ENCODE peak calls at places on chromosomes 16 and 17, in seven cellular contexts. W is WTC11; H is activated CD8-positive, alpha-beta memory T cell treated with anti-CD3 and anti-CD28 coated beads for 24 hours; P is CD14-positive monocyte; C is cardiac fibroblast; E is AG08395; I is Ammon's horn. D is an unnamed sample.

GRCh38 chr17:14859521-14859920 is 405.6 kb downstream of the PMP22 start:
- DNase-seq in H (no peak), C (no peak), E (no peak), W (no peak), P (no peak), I (no peak), D (no peak)

GRCh38 chr16:69485361-69485760 is 60.9 kb downstream of the CYB5B start:
- DNase-seq in C (no peak), P (no peak), I (no peak), W (no peak), H (no peak), E (no peak), D (no peak)

GRCh38 chr16:49608095-49608494 is 234.5 kb downstream of the C16orf78 start:
- DNase-seq in P (no peak), C (no peak), E (no peak), W (no peak), I (no peak), H (no peak), D (no peak)

GRCh38 chr16:84406006-84406963 is 37.9 kb downstream of the ATP2C2 start:
- DNase-seq in W (no peak), E (no peak), H (no peak), I (peak), P (no peak), C (no peak), D (no peak)

GRCh38 chr16:60811657-60812056 is 1224.6 kb downstream of the CDH8 start:
- DNase-seq in E (no peak), W (no peak), P (no peak), I (peak), C (no peak), H (no peak), D (no peak)

GRCh38 chr16:10629592-10629963 is 49.2 kb upstream of the EMP2 start:
- DNase-seq in E (no peak), H (no peak), W (peak), P (no peak), C (no peak), I (no peak), D (no peak)

GRCh38 chr17:27158390-27158789 is 135.5 kb upstream of the WSB1 start:
- DNase-seq in H (peak), P (no peak), C (no peak), E (no peak), I (no peak), W (no peak), D (no peak)

GRCh38 chr17:41215681-41216080 is 10.8 kb upstream of the KRTAP9-2 start:
- DNase-seq in H (no peak), P (no peak), C (no peak), E (no peak), W (no peak), I (no peak), D (no peak)

GRCh38 chr17:1997587-1998425 is 27.3 kb downstream of the RTN4RL1 start:
- DNase-seq in C (no peak), W (peak), P (no peak), H (no peak), I (no peak), E (no peak), D (no peak)

GRCh38 chr16:67923414-67924127 is 8.1 kb downstream of the CTRL start:
- DNase-seq in H (no peak), I (no peak), W (no peak), C (no peak), E (no peak), P (no peak), D (no peak)

GRCh38 chr16:69193860-69194259 is 6.9 kb downstream of the SNTB2 start:
- DNase-seq in H (no peak), E (no peak), C (no peak), I (no peak), W (no peak), P (no peak), D (no peak)